ENCODE peak calls at places on chromosomes 4 and X, in five cellular contexts. One of them, this sample, is unnamed.

GRCh38 chrX:2691543-2692220 is 587 bp downstream of the CD99 start:
- DNase-seq in NCI-H1105 treated with DMSO at 0.1 percent for 48 hours: no peak
- DNase-seq in bronchial epithelial cell: no peak
- DNase-seq in AG08395: peak; percentile 43
- DNase-seq in neuronal stem cell: no peak
- DNase-seq in this sample: peak; percentile 88

GRCh38 chr4:107853444-107854325 is 29.0 kb downstream of the SGMS2 start:
- DNase-seq in AG08395: peak; percentile 13
- DNase-seq in neuronal stem cell: no peak
- DNase-seq in NCI-H1105 treated with DMSO at 0.1 percent for 48 hours: no peak
- DNase-seq in bronchial epithelial cell: peak; percentile 48
- DNase-seq in this sample: no peak

GRCh38 chr4:86939737-86940141 is 4.9 kb downstream of the AFF1 start:
- DNase-seq in AG08395: no peak
- DNase-seq in bronchial epithelial cell: no peak
- DNase-seq in NCI-H1105 treated with DMSO at 0.1 percent for 48 hours: no peak
- DNase-seq in neuronal stem cell: no peak
- DNase-seq in this sample: no peak

GRCh38 chr4:86967061-86967460 is 32.2 kb downstream of the AFF1 start:
- DNase-seq in bronchial epithelial cell: no peak
- DNase-seq in NCI-H1105 treated with DMSO at 0.1 percent for 48 hours: no peak
- DNase-seq in AG08395: no peak
- DNase-seq in neuronal stem cell: no peak
- DNase-seq in this sample: no peak

GRCh38 chr4:11783588-11783987 is 354.9 kb upstream of the HS3ST1 start:
- DNase-seq in bronchial epithelial cell: peak; percentile 15
- DNase-seq in NCI-H1105 treated with DMSO at 0.1 percent for 48 hours: no peak
- DNase-seq in neuronal stem cell: no peak
- DNase-seq in AG08395: no peak
- DNase-seq in this sample: no peak

GRCh38 chrX:68190799-68191198 is 242.5 kb downstream of the OPHN1 start:
- DNase-seq in AG08395: no peak
- DNase-seq in neuronal stem cell: no peak
- DNase-seq in NCI-H1105 treated with DMSO at 0.1 percent for 48 hours: no peak
- DNase-seq in bronchial epithelial cell: peak; percentile 18
- DNase-seq in this sample: no peak

GRCh38 chr4:170741856-170742255 is 652.1 kb upstream of the AADAT start:
- DNase-seq in AG08395: no peak
- DNase-seq in NCI-H1105 treated with DMSO at 0.1 percent for 48 hours: no peak
- DNase-seq in neuronal stem cell: no peak
- DNase-seq in bronchial epithelial cell: peak; percentile 31
- DNase-seq in this sample: no peak

GRCh38 chr4:160373911-160374310 is 1271.0 kb downstream of the RAPGEF2 start:
- DNase-seq in bronchial epithelial cell: peak; percentile 37
- DNase-seq in neuronal stem cell: no peak
- DNase-seq in AG08395: no peak
- DNase-seq in NCI-H1105 treated with DMSO at 0.1 percent for 48 hours: no peak
- DNase-seq in this sample: no peak

GRCh38 chrX:47248576-47248975 is 15.8 kb downstream of the USP11 start:
- DNase-seq in neuronal stem cell: no peak
- DNase-seq in NCI-H1105 treated with DMSO at 0.1 percent for 48 hours: no peak
- DNase-seq in AG08395: no peak
- DNase-seq in bronchial epithelial cell: no peak
- DNase-seq in this sample: peak; percentile 78

GRCh38 chrX:71954458-71954857 is 43.8 kb downstream of the NHSL2 start:
- DNase-seq in NCI-H1105 treated with DMSO at 0.1 percent for 48 hours: no peak
- DNase-seq in AG08395: no peak
- DNase-seq in bronchial epithelial cell: no peak
- DNase-seq in neuronal stem cell: no peak
- DNase-seq in this sample: no peak

GRCh38 chrX:50165727-50166126 is 35.1 kb downstream of the AKAP4 start:
- DNase-seq in NCI-H1105 treated with DMSO at 0.1 percent for 48 hours: no peak
- DNase-seq in AG08395: no peak
- DNase-seq in bronchial epithelial cell: no peak
- DNase-seq in neuronal stem cell: no peak
- DNase-seq in this sample: no peak

GRCh38 chr4:123892997-123893745 is 496.6 kb downstream of the SPRY1 start:
- DNase-seq in bronchial epithelial cell: peak; percentile 10
- DNase-seq in AG08395: peak; percentile 38
- DNase-seq in NCI-H1105 treated with DMSO at 0.1 percent for 48 hours: peak; percentile 40
- DNase-seq in neuronal stem cell: no peak
- DNase-seq in this sample: no peak

GRCh38 chr4:18401868-18402267 is 380.3 kb upstream of the LCORL start:
- DNase-seq in NCI-H1105 treated with DMSO at 0.1 percent for 48 hours: no peak
- DNase-seq in bronchial epithelial cell: no peak
- DNase-seq in AG08395: no peak
- DNase-seq in neuronal stem cell: no peak
- DNase-seq in this sample: no peak